ENCODE peak calls at places on chromosome 3, in five cellular contexts. N is cardiac fibroblast; C is mucosa of gallbladder; X is immature natural killer cell; G is stimulated activated CD8-positive, alpha-beta memory T cell treated with anti-CD3 and anti-CD28 coated beads, Interleukin-2, amount 100 ng/mL, for 1 hour. E is an unnamed sample.

GRCh38 chr3:73622135-73622534 is 2.6 kb downstream of the PDZRN3 start:
- DNase-seq in G (no peak), X (no peak), N (peak), C (peak), E (peak)

GRCh38 chr3:157495846-157496245 is 7.4 kb downstream of the VEPH1 start:
- DNase-seq in G (no peak), X (no peak), C (no peak), N (no peak), E (no peak)

GRCh38 chr3:24662449-24663345 is 168.0 kb upstream of the THRB start:
- DNase-seq in C (no peak), N (no peak), G (no peak), X (no peak), E (no peak)

GRCh38 chr3:79661866-79662265 is 105.9 kb downstream of the ROBO1 start:
- DNase-seq in N (no peak), C (no peak), X (no peak), G (no peak), E (no peak)

GRCh38 chr3:123324880-123325765 is 123.4 kb downstream of the SEC22A start:
- DNase-seq in G (no peak), X (no peak), C (no peak), N (no peak), E (no peak)

GRCh38 chr3:44235604-44236484 is 5.8 kb upstream of the TOPAZ1 start:
- DNase-seq in C (peak), X (peak), G (peak), N (peak), E (peak)

GRCh38 chr3:59425942-59426341 is 376.1 kb upstream of the CFAP20DC start:
- DNase-seq in G (peak), C (no peak), X (peak), N (no peak), E (no peak)

GRCh38 chr3:29281265-29282228 is 676 bp downstream of the RBMS3 start:
- DNase-seq in C (peak), X (no peak), N (peak), G (no peak), E (peak)

E was measured in foreskin fibroblast.